ENCODE peak calls at places on chromosomes 3 and 15, in nine cellular contexts. I is mucosa of descending colon, Q is left ventricle myocardium inferior, K is brain microvascular endothelial cell, M is heart right ventricle, G is lung, A is T-cell, W is smooth muscle cell of the brain vasculature, H is M059J. O is an unnamed sample.

GRCh38 chr3:49017978-49018706 is at the start of gene DALRD3:
- DNase-seq in Q (peak; percentile 61), M (peak; percentile 68), I (peak; percentile 84), K (peak; percentile 46), H (peak; percentile 70), G (peak; percentile 69), W (no peak), A (peak; percentile 34), O (peak; percentile 62)

GRCh38 chr3:13353936-13354542 is 66.1 kb downstream of the NUP210 start:
- DNase-seq in A (no peak), M (no peak), G (no peak), H (peak; percentile 45), W (no peak), Q (no peak), K (peak; percentile 18), I (no peak), O (no peak)

GRCh38 chr15:77015651-77016320 is 20.9 kb downstream of the PSTPIP1 start:
- DNase-seq in G (no peak), W (no peak), A (no peak), I (no peak), H (no peak), Q (no peak), M (no peak), K (no peak), O (peak; percentile 16)

GRCh38 chr15:86877171-86877631 is 797.5 kb downstream of the AGBL1 start:
- DNase-seq in H (peak; percentile 86), K (no peak), G (no peak), W (no peak), Q (no peak), A (no peak), M (no peak), I (no peak), O (no peak)

GRCh38 chr3:105033081-105033480 is 333.6 kb upstream of the ALCAM start:
- DNase-seq in W (no peak), I (no peak), Q (no peak), G (no peak), H (no peak), M (no peak), K (no peak), A (no peak), O (no peak)

GRCh38 chr3:173467501-173467900 is 70.0 kb downstream of the NLGN1 start:
- DNase-seq in W (no peak), G (no peak), A (no peak), Q (no peak), M (no peak), I (no peak), H (peak; percentile 27), K (no peak), O (no peak)

GRCh38 chr3:14890470-14890869 is 56.9 kb upstream of the NR2C2 start:
- DNase-seq in G (no peak), M (no peak), W (no peak), Q (no peak), H (peak; percentile 42), A (no peak), K (no peak), I (no peak), O (no peak)

GRCh38 chr3:149120051-149120972 is 9.1 kb upstream of the HPS3 start:
- DNase-seq in W (peak; percentile 40), K (peak; percentile 31), A (no peak), G (no peak), I (no peak), Q (no peak), H (peak; percentile 77), M (no peak), O (no peak)

GRCh38 chr3:21752749-21753347 is 1.8 kb upstream of the ZNF385D start:
- DNase-seq in A (no peak), G (no peak), M (no peak), H (peak; percentile 65), Q (no peak), K (peak; percentile 62), I (no peak), W (no peak), O (no peak)